ENCODE peak calls at places on chromosomes 16 and 17, in eight cellular contexts. X is amniotic stem cell; T is ELR; V is amygdala; F is activated CD8-positive, alpha-beta memory T cell treated with anti-CD3 and anti-CD28 coated beads for 4 hours; O is Caki2; W is epithelial cell of prostate; K is naive B cell. N is an unnamed sample.

GRCh38 chr16:13376174-13376573 is 474.8 kb downstream of the SHISA9 start:
- DNase-seq in X (no peak), F (no peak), T (no peak), W (no peak), K (no peak), V (no peak), O (peak; percentile 29), N (peak; percentile 37)

GRCh38 chr17:65022751-65023421 is 33.7 kb downstream of the GNA13 start:
- DNase-seq in T (peak; percentile 93), K (no peak), X (no peak), O (peak; percentile 64), V (no peak), W (peak; percentile 98), F (no peak), N (peak; percentile 97)

GRCh38 chr17:77385750-77386501 is 245.2 kb downstream of the SEC14L1 start:
- DNase-seq in K (no peak), O (peak; percentile 60), X (no peak), T (no peak), F (no peak), V (no peak), W (no peak), N (peak; percentile 65)

GRCh38 chr16:61713787-61714186 is 322.5 kb downstream of the CDH8 start:
- DNase-seq in T (no peak), K (no peak), V (no peak), X (no peak), W (no peak), O (no peak), F (no peak), N (no peak)

GRCh38 chr17:83030432-83030831 is 49.0 kb upstream of the METRNL start:
- DNase-seq in V (no peak), X (no peak), O (no peak), T (no peak), K (no peak), W (no peak), F (no peak), N (no peak)

GRCh38 chr16:70800306-70800705 is 652 bp downstream of the VAC14 start:
- DNase-seq in X (no peak), W (no peak), K (no peak), F (no peak), O (no peak), T (peak; percentile 27), V (no peak), N (no peak)

GRCh38 chr16:81553814-81554675 is 109.4 kb downstream of the CMIP start:
- DNase-seq in O (no peak), F (no peak), X (no peak), W (no peak), K (no peak), T (no peak), V (no peak), N (no peak)

GRCh38 chr17:55152236-55152635 is 112.5 kb upstream of the HLF start:
- DNase-seq in X (no peak), O (peak; percentile 25), F (no peak), K (no peak), W (peak; percentile 10), T (peak; percentile 10), V (no peak), N (peak; percentile 51)

GRCh38 chr16:7303014-7303676 is 29.5 kb upstream of the RBFOX1 start:
- DNase-seq in K (no peak), T (no peak), W (no peak), O (no peak), V (peak; percentile 9), X (no peak), F (no peak), N (no peak)

GRCh38 chr17:57910462-57910861 is 44.8 kb downstream of the CUEDC1 start:
- DNase-seq in W (no peak), O (no peak), V (no peak), T (no peak), K (no peak), F (no peak), X (no peak), N (no peak)

GRCh38 chr17:58968662-58969061 is 138.0 kb downstream of the TRIM37 start:
- DNase-seq in X (no peak), K (no peak), O (no peak), W (no peak), V (no peak), F (no peak), T (no peak), N (peak; percentile 21)

GRCh38 chr16:86044881-86045600 is 146.1 kb downstream of the IRF8 start:
- DNase-seq in V (no peak), O (no peak), F (no peak), W (no peak), K (peak; percentile 11), X (no peak), T (no peak), N (no peak)

GRCh38 chr17:39750131-39751015 is 12.6 kb downstream of the GRB7 start:
- DNase-seq in X (no peak), W (no peak), O (peak; percentile 50), F (no peak), V (no peak), T (no peak), K (no peak), N (no peak)

GRCh38 chr17:73555199-73555810 is 88.9 kb downstream of the SDK2 start:
- DNase-seq in X (no peak), W (no peak), T (no peak), K (no peak), F (no peak), V (no peak), O (no peak), N (no peak)

GRCh38 chr17:74773871-74774286 is 2.3 kb downstream of the NAT9 start:
- DNase-seq in K (no peak), W (no peak), O (no peak), V (no peak), F (no peak), T (peak; percentile 65), X (no peak), N (peak; percentile 30)

GRCh38 chr16:67719778-67720144 is 645 bp upstream of the GFOD2 start:
- DNase-seq in K (no peak), W (no peak), O (peak; percentile 24), T (peak; percentile 72), X (no peak), F (no peak), V (peak; percentile 50), N (peak; percentile 55)